ENCODE peak calls at places on chromosomes 4 and X, in eight cellular contexts. One of them, this sample, is unnamed.

GRCh38 chr4:89134775-89135319 is 23.5 kb downstream of the TIGD2 start:
- DNase-seq in dorsolateral prefrontal cortex: no peak
- DNase-seq in dermis blood vessel endothelial cell: peak
- DNase-seq in B cell: no peak
- DNase-seq in mucosa of gallbladder: no peak
- DNase-seq in NAMALWA: no peak
- DNase-seq in retinal pigment epithelial cell: peak
- DNase-seq in NCI-H1092 treated with DMSO at 0.1 percent for 48 hours: no peak
- DNase-seq in this sample: no peak

GRCh38 chrX:123625952-123626351 is 106.9 kb downstream of the THOC2 start:
- DNase-seq in dermis blood vessel endothelial cell: no peak
- DNase-seq in dorsolateral prefrontal cortex: no peak
- DNase-seq in NAMALWA: no peak
- DNase-seq in B cell: no peak
- DNase-seq in mucosa of gallbladder: no peak
- DNase-seq in NCI-H1092 treated with DMSO at 0.1 percent for 48 hours: no peak
- DNase-seq in retinal pigment epithelial cell: no peak
- DNase-seq in this sample: no peak

GRCh38 chr4:37441231-37442061 is 196.9 kb downstream of the NWD2 start:
- DNase-seq in retinal pigment epithelial cell: no peak
- DNase-seq in mucosa of gallbladder: peak
- DNase-seq in dermis blood vessel endothelial cell: no peak
- DNase-seq in NCI-H1092 treated with DMSO at 0.1 percent for 48 hours: no peak
- DNase-seq in B cell: no peak
- DNase-seq in NAMALWA: no peak
- DNase-seq in dorsolateral prefrontal cortex: no peak
- DNase-seq in this sample: no peak

GRCh38 chr4:59818656-59819055 is 1381.5 kb upstream of the ADGRL3 start:
- DNase-seq in NAMALWA: no peak
- DNase-seq in dorsolateral prefrontal cortex: no peak
- DNase-seq in mucosa of gallbladder: no peak
- DNase-seq in NCI-H1092 treated with DMSO at 0.1 percent for 48 hours: no peak
- DNase-seq in B cell: no peak
- DNase-seq in retinal pigment epithelial cell: no peak
- DNase-seq in dermis blood vessel endothelial cell: no peak
- DNase-seq in this sample: no peak

GRCh38 chrX:38970845-38971244 is 169.6 kb downstream of the MID1IP1 start:
- DNase-seq in NAMALWA: no peak
- DNase-seq in mucosa of gallbladder: no peak
- DNase-seq in B cell: no peak
- DNase-seq in dermis blood vessel endothelial cell: no peak
- DNase-seq in retinal pigment epithelial cell: no peak
- DNase-seq in NCI-H1092 treated with DMSO at 0.1 percent for 48 hours: no peak
- DNase-seq in dorsolateral prefrontal cortex: no peak
- DNase-seq in this sample: no peak

GRCh38 chrX:3651272-3651671 is 62.2 kb downstream of the PRKX start:
- DNase-seq in B cell: no peak
- DNase-seq in mucosa of gallbladder: no peak
- DNase-seq in NAMALWA: peak
- DNase-seq in NCI-H1092 treated with DMSO at 0.1 percent for 48 hours: peak
- DNase-seq in dermis blood vessel endothelial cell: peak
- DNase-seq in retinal pigment epithelial cell: no peak
- DNase-seq in dorsolateral prefrontal cortex: no peak
- DNase-seq in this sample: peak

GRCh38 chr4:111695677-111696076 is 449.6 kb upstream of the FAM241A start:
- DNase-seq in NCI-H1092 treated with DMSO at 0.1 percent for 48 hours: no peak
- DNase-seq in NAMALWA: no peak
- DNase-seq in mucosa of gallbladder: no peak
- DNase-seq in B cell: no peak
- DNase-seq in dorsolateral prefrontal cortex: no peak
- DNase-seq in dermis blood vessel endothelial cell: no peak
- DNase-seq in retinal pigment epithelial cell: no peak
- DNase-seq in this sample: no peak

GRCh38 chr4:7110546-7110945 is 42.7 kb upstream of the GRPEL1 start:
- DNase-seq in retinal pigment epithelial cell: no peak
- DNase-seq in NCI-H1092 treated with DMSO at 0.1 percent for 48 hours: no peak
- DNase-seq in dorsolateral prefrontal cortex: no peak
- DNase-seq in mucosa of gallbladder: no peak
- DNase-seq in B cell: no peak
- DNase-seq in dermis blood vessel endothelial cell: no peak
- DNase-seq in NAMALWA: no peak
- DNase-seq in this sample: no peak

GRCh38 chr4:15344041-15344440 is 83.8 kb upstream of the C1QTNF7 start:
- DNase-seq in NCI-H1092 treated with DMSO at 0.1 percent for 48 hours: no peak
- DNase-seq in retinal pigment epithelial cell: no peak
- DNase-seq in mucosa of gallbladder: no peak
- DNase-seq in dermis blood vessel endothelial cell: no peak
- DNase-seq in NAMALWA: no peak
- DNase-seq in dorsolateral prefrontal cortex: no peak
- DNase-seq in B cell: no peak
- DNase-seq in this sample: no peak

GRCh38 chr4:156619154-156619934 is 352.3 kb downstream of the PDGFC start:
- DNase-seq in retinal pigment epithelial cell: no peak
- DNase-seq in mucosa of gallbladder: no peak
- DNase-seq in B cell: no peak
- DNase-seq in NCI-H1092 treated with DMSO at 0.1 percent for 48 hours: no peak
- DNase-seq in dorsolateral prefrontal cortex: no peak
- DNase-seq in NAMALWA: no peak
- DNase-seq in dermis blood vessel endothelial cell: no peak
- DNase-seq in this sample: no peak

GRCh38 chr4:174460684-174461083 is 61.6 kb downstream of the HPGD start:
- DNase-seq in mucosa of gallbladder: no peak
- DNase-seq in NAMALWA: no peak
- DNase-seq in B cell: no peak
- DNase-seq in NCI-H1092 treated with DMSO at 0.1 percent for 48 hours: no peak
- DNase-seq in dorsolateral prefrontal cortex: no peak
- DNase-seq in dermis blood vessel endothelial cell: no peak
- DNase-seq in retinal pigment epithelial cell: no peak
- DNase-seq in this sample: no peak

GRCh38 chr4:183905081-183905592 is at the start of gene STOX2:
- DNase-seq in dorsolateral prefrontal cortex: peak
- DNase-seq in dermis blood vessel endothelial cell: peak
- DNase-seq in retinal pigment epithelial cell: peak
- DNase-seq in NAMALWA: no peak
- DNase-seq in NCI-H1092 treated with DMSO at 0.1 percent for 48 hours: peak
- DNase-seq in B cell: no peak
- DNase-seq in mucosa of gallbladder: peak
- DNase-seq in this sample: peak

GRCh38 chr4:78058591-78059523 is 1.7 kb downstream of the FRAS1 start:
- DNase-seq in retinal pigment epithelial cell: no peak
- DNase-seq in B cell: peak
- DNase-seq in mucosa of gallbladder: peak
- DNase-seq in NCI-H1092 treated with DMSO at 0.1 percent for 48 hours: peak
- DNase-seq in dorsolateral prefrontal cortex: no peak
- DNase-seq in dermis blood vessel endothelial cell: peak
- DNase-seq in NAMALWA: no peak
- DNase-seq in this sample: peak

GRCh38 chr4:169914871-169915270 is 111.3 kb downstream of the MFAP3L start:
- DNase-seq in dermis blood vessel endothelial cell: no peak
- DNase-seq in NCI-H1092 treated with DMSO at 0.1 percent for 48 hours: no peak
- DNase-seq in dorsolateral prefrontal cortex: no peak
- DNase-seq in B cell: no peak
- DNase-seq in mucosa of gallbladder: no peak
- DNase-seq in NAMALWA: no peak
- DNase-seq in retinal pigment epithelial cell: no peak
- DNase-seq in this sample: no peak

GRCh38 chrX:23548164-23548563 is 119.1 kb upstream of the PRDX4 start:
- DNase-seq in retinal pigment epithelial cell: no peak
- DNase-seq in dermis blood vessel endothelial cell: no peak
- DNase-seq in NCI-H1092 treated with DMSO at 0.1 percent for 48 hours: no peak
- DNase-seq in mucosa of gallbladder: no peak
- DNase-seq in B cell: no peak
- DNase-seq in NAMALWA: no peak
- DNase-seq in dorsolateral prefrontal cortex: no peak
- DNase-seq in this sample: no peak

GRCh38 chr4:91243132-91243531 is 1060.6 kb upstream of the GRID2 start:
- DNase-seq in dorsolateral prefrontal cortex: no peak
- DNase-seq in dermis blood vessel endothelial cell: no peak
- DNase-seq in mucosa of gallbladder: peak
- DNase-seq in NCI-H1092 treated with DMSO at 0.1 percent for 48 hours: peak
- DNase-seq in NAMALWA: no peak
- DNase-seq in B cell: no peak
- DNase-seq in retinal pigment epithelial cell: no peak
- DNase-seq in this sample: no peak

GRCh38 chrX:15946783-15947550 is 92.4 kb upstream of the AP1S2 start:
- DNase-seq in dermis blood vessel endothelial cell: no peak
- DNase-seq in B cell: no peak
- DNase-seq in NAMALWA: no peak
- DNase-seq in retinal pigment epithelial cell: no peak
- DNase-seq in mucosa of gallbladder: no peak
- DNase-seq in NCI-H1092 treated with DMSO at 0.1 percent for 48 hours: no peak
- DNase-seq in dorsolateral prefrontal cortex: no peak
- DNase-seq in this sample: no peak

GRCh38 chrX:48683411-48683982 is at the start of gene WAS:
- DNase-seq in NAMALWA: peak
- DNase-seq in dermis blood vessel endothelial cell: no peak
- DNase-seq in mucosa of gallbladder: no peak
- DNase-seq in dorsolateral prefrontal cortex: no peak
- DNase-seq in B cell: peak
- DNase-seq in retinal pigment epithelial cell: no peak
- DNase-seq in NCI-H1092 treated with DMSO at 0.1 percent for 48 hours: no peak
- DNase-seq in this sample: no peak

GRCh38 chr4:43242611-43243010 is 350.1 kb downstream of the GRXCR1 start:
- DNase-seq in mucosa of gallbladder: no peak
- DNase-seq in NAMALWA: no peak
- DNase-seq in retinal pigment epithelial cell: no peak
- DNase-seq in B cell: no peak
- DNase-seq in dorsolateral prefrontal cortex: no peak
- DNase-seq in dermis blood vessel endothelial cell: no peak
- DNase-seq in NCI-H1092 treated with DMSO at 0.1 percent for 48 hours: no peak
- DNase-seq in this sample: no peak

GRCh38 chrX:119507206-119507605 is 39.0 kb downstream of the SLC25A5 start:
- DNase-seq in NAMALWA: no peak
- DNase-seq in B cell: no peak
- DNase-seq in dermis blood vessel endothelial cell: no peak
- DNase-seq in dorsolateral prefrontal cortex: peak
- DNase-seq in mucosa of gallbladder: no peak
- DNase-seq in retinal pigment epithelial cell: no peak
- DNase-seq in NCI-H1092 treated with DMSO at 0.1 percent for 48 hours: no peak
- DNase-seq in this sample: no peak

GRCh38 chr4:150305995-150306394 is 227.8 kb downstream of the DCLK2 start:
- DNase-seq in mucosa of gallbladder: no peak
- DNase-seq in retinal pigment epithelial cell: no peak
- DNase-seq in dermis blood vessel endothelial cell: peak
- DNase-seq in NCI-H1092 treated with DMSO at 0.1 percent for 48 hours: no peak
- DNase-seq in dorsolateral prefrontal cortex: no peak
- DNase-seq in B cell: no peak
- DNase-seq in NAMALWA: no peak
- DNase-seq in this sample: no peak

GRCh38 chr4:74738756-74739155 is 55.6 kb downstream of the BTC start:
- DNase-seq in retinal pigment epithelial cell: no peak
- DNase-seq in dorsolateral prefrontal cortex: no peak
- DNase-seq in NCI-H1092 treated with DMSO at 0.1 percent for 48 hours: no peak
- DNase-seq in dermis blood vessel endothelial cell: no peak
- DNase-seq in NAMALWA: no peak
- DNase-seq in mucosa of gallbladder: no peak
- DNase-seq in B cell: no peak
- DNase-seq in this sample: no peak

GRCh38 chr4:34091451-34091850 is 2152.9 kb downstream of the ARAP2 start:
- DNase-seq in dermis blood vessel endothelial cell: no peak
- DNase-seq in NCI-H1092 treated with DMSO at 0.1 percent for 48 hours: no peak
- DNase-seq in retinal pigment epithelial cell: no peak
- DNase-seq in NAMALWA: no peak
- DNase-seq in mucosa of gallbladder: no peak
- DNase-seq in B cell: no peak
- DNase-seq in dorsolateral prefrontal cortex: no peak
- DNase-seq in this sample: no peak

GRCh38 chr4:147480891-147481576 is at the start of gene EDNRA:
- DNase-seq in NCI-H1092 treated with DMSO at 0.1 percent for 48 hours: no peak
- DNase-seq in dermis blood vessel endothelial cell: peak
- DNase-seq in mucosa of gallbladder: peak
- DNase-seq in retinal pigment epithelial cell: no peak
- DNase-seq in B cell: no peak
- DNase-seq in dorsolateral prefrontal cortex: no peak
- DNase-seq in NAMALWA: no peak
- DNase-seq in this sample: no peak

GRCh38 chr4:87541521-87541920 is 12.3 kb upstream of the SPARCL1 start:
- DNase-seq in dorsolateral prefrontal cortex: no peak
- DNase-seq in NCI-H1092 treated with DMSO at 0.1 percent for 48 hours: no peak
- DNase-seq in NAMALWA: no peak
- DNase-seq in dermis blood vessel endothelial cell: no peak
- DNase-seq in mucosa of gallbladder: no peak
- DNase-seq in retinal pigment epithelial cell: no peak
- DNase-seq in B cell: no peak
- DNase-seq in this sample: no peak

GRCh38 chr4:39255266-39255665 is 72.9 kb downstream of the WDR19 start:
- DNase-seq in retinal pigment epithelial cell: no peak
- DNase-seq in B cell: no peak
- DNase-seq in dermis blood vessel endothelial cell: peak
- DNase-seq in NAMALWA: no peak
- DNase-seq in NCI-H1092 treated with DMSO at 0.1 percent for 48 hours: no peak
- DNase-seq in mucosa of gallbladder: no peak
- DNase-seq in dorsolateral prefrontal cortex: no peak
- DNase-seq in this sample: no peak

GRCh38 chr4:102196221-102196620 is 149.1 kb downstream of the SLC39A8 start:
- DNase-seq in NAMALWA: no peak
- DNase-seq in B cell: no peak
- DNase-seq in dorsolateral prefrontal cortex: no peak
- DNase-seq in retinal pigment epithelial cell: peak
- DNase-seq in mucosa of gallbladder: no peak
- DNase-seq in dermis blood vessel endothelial cell: peak
- DNase-seq in NCI-H1092 treated with DMSO at 0.1 percent for 48 hours: no peak
- DNase-seq in this sample: no peak

GRCh38 chr4:23819041-23819511 is 70.8 kb downstream of the PPARGC1A start:
- DNase-seq in NAMALWA: no peak
- DNase-seq in dorsolateral prefrontal cortex: no peak
- DNase-seq in B cell: no peak
- DNase-seq in retinal pigment epithelial cell: peak
- DNase-seq in dermis blood vessel endothelial cell: no peak
- DNase-seq in mucosa of gallbladder: no peak
- DNase-seq in NCI-H1092 treated with DMSO at 0.1 percent for 48 hours: peak
- DNase-seq in this sample: no peak

GRCh38 chr4:41133619-41134018 is 80.7 kb downstream of the APBB2 start:
- DNase-seq in dermis blood vessel endothelial cell: peak
- DNase-seq in NCI-H1092 treated with DMSO at 0.1 percent for 48 hours: no peak
- DNase-seq in retinal pigment epithelial cell: no peak
- DNase-seq in mucosa of gallbladder: no peak
- DNase-seq in dorsolateral prefrontal cortex: no peak
- DNase-seq in B cell: no peak
- DNase-seq in NAMALWA: no peak
- DNase-seq in this sample: no peak

GRCh38 chr4:112069110-112069509 is 76.1 kb upstream of the FAM241A start:
- DNase-seq in NCI-H1092 treated with DMSO at 0.1 percent for 48 hours: no peak
- DNase-seq in retinal pigment epithelial cell: no peak
- DNase-seq in NAMALWA: no peak
- DNase-seq in dermis blood vessel endothelial cell: no peak
- DNase-seq in mucosa of gallbladder: no peak
- DNase-seq in dorsolateral prefrontal cortex: no peak
- DNase-seq in B cell: no peak
- DNase-seq in this sample: no peak

This sample was measured in NCI-H146.